ENCODE peak calls at places on chromosomes 7 and 10, in eight cellular contexts. One of them, this sample, is unnamed.

GRCh38 chr7:147483634-147484292 is 1106.8 kb upstream of the C7orf33 start:
- DNase-seq in brain microvascular endothelial cell: no peak
- DNase-seq in breast epithelium: no peak
- DNase-seq in CD4-positive, CD25-positive, alpha-beta regulatory T cell: no peak
- DNase-seq in right lobe of liver: no peak
- DNase-seq in fibroblast of lung: peak
- DNase-seq in lung: no peak
- DNase-seq in heart right ventricle: no peak
- DNase-seq in this sample: no peak

GRCh38 chr10:25388188-25388861 is 213.5 kb downstream of the GPR158 start:
- DNase-seq in brain microvascular endothelial cell: no peak
- DNase-seq in breast epithelium: no peak
- DNase-seq in CD4-positive, CD25-positive, alpha-beta regulatory T cell: no peak
- DNase-seq in right lobe of liver: no peak
- DNase-seq in fibroblast of lung: no peak
- DNase-seq in lung: no peak
- DNase-seq in heart right ventricle: no peak
- DNase-seq in this sample: no peak

GRCh38 chr10:94173594-94173993 is 179.9 kb downstream of the PLCE1 start:
- DNase-seq in brain microvascular endothelial cell: no peak
- DNase-seq in breast epithelium: no peak
- DNase-seq in CD4-positive, CD25-positive, alpha-beta regulatory T cell: no peak
- DNase-seq in right lobe of liver: no peak
- DNase-seq in fibroblast of lung: no peak
- DNase-seq in lung: no peak
- DNase-seq in heart right ventricle: no peak
- DNase-seq in this sample: no peak

GRCh38 chr10:28984431-28984830 is 304.4 kb upstream of the LYZL1 start:
- DNase-seq in brain microvascular endothelial cell: peak
- DNase-seq in breast epithelium: peak
- DNase-seq in CD4-positive, CD25-positive, alpha-beta regulatory T cell: no peak
- DNase-seq in right lobe of liver: peak
- DNase-seq in fibroblast of lung: peak
- DNase-seq in lung: peak
- DNase-seq in heart right ventricle: peak
- DNase-seq in this sample: no peak

GRCh38 chr10:31031205-31031665 is 430 bp downstream of the ZNF438 start:
- DNase-seq in brain microvascular endothelial cell: no peak
- DNase-seq in breast epithelium: no peak
- DNase-seq in CD4-positive, CD25-positive, alpha-beta regulatory T cell: no peak
- DNase-seq in right lobe of liver: no peak
- DNase-seq in fibroblast of lung: no peak
- DNase-seq in lung: no peak
- DNase-seq in heart right ventricle: no peak
- DNase-seq in this sample: no peak

GRCh38 chr10:73554729-73555128 is 36.4 kb downstream of the USP54 start:
- DNase-seq in brain microvascular endothelial cell: no peak
- DNase-seq in breast epithelium: no peak
- DNase-seq in CD4-positive, CD25-positive, alpha-beta regulatory T cell: no peak
- DNase-seq in right lobe of liver: no peak
- DNase-seq in fibroblast of lung: no peak
- DNase-seq in lung: no peak
- DNase-seq in heart right ventricle: no peak
- DNase-seq in this sample: no peak

GRCh38 chr7:112449353-112449752 is 907 bp upstream of the IFRD1 start:
- DNase-seq in brain microvascular endothelial cell: peak
- DNase-seq in breast epithelium: no peak
- DNase-seq in CD4-positive, CD25-positive, alpha-beta regulatory T cell: peak
- DNase-seq in right lobe of liver: no peak
- DNase-seq in fibroblast of lung: peak
- DNase-seq in lung: peak
- DNase-seq in heart right ventricle: no peak
- DNase-seq in this sample: peak

GRCh38 chr10:69360485-69361302 is 56.0 kb downstream of the TACR2 start:
- DNase-seq in brain microvascular endothelial cell: peak
- DNase-seq in breast epithelium: peak
- DNase-seq in CD4-positive, CD25-positive, alpha-beta regulatory T cell: no peak
- DNase-seq in right lobe of liver: no peak
- DNase-seq in fibroblast of lung: peak
- DNase-seq in lung: peak
- DNase-seq in heart right ventricle: peak
- DNase-seq in this sample: no peak

GRCh38 chr10:132464256-132465192 is 67.5 kb downstream of the PWWP2B start:
- DNase-seq in brain microvascular endothelial cell: no peak
- DNase-seq in breast epithelium: peak
- DNase-seq in CD4-positive, CD25-positive, alpha-beta regulatory T cell: no peak
- DNase-seq in right lobe of liver: peak
- DNase-seq in fibroblast of lung: no peak
- DNase-seq in lung: no peak
- DNase-seq in heart right ventricle: peak
- DNase-seq in this sample: peak

GRCh38 chr10:94102436-94102835 is 108.7 kb downstream of the PLCE1 start:
- DNase-seq in brain microvascular endothelial cell: no peak
- DNase-seq in breast epithelium: no peak
- DNase-seq in CD4-positive, CD25-positive, alpha-beta regulatory T cell: no peak
- DNase-seq in right lobe of liver: no peak
- DNase-seq in fibroblast of lung: no peak
- DNase-seq in lung: no peak
- DNase-seq in heart right ventricle: no peak
- DNase-seq in this sample: no peak

GRCh38 chr10:81848931-81849330 is 26.1 kb upstream of the NRG3 start:
- DNase-seq in brain microvascular endothelial cell: no peak
- DNase-seq in breast epithelium: no peak
- DNase-seq in CD4-positive, CD25-positive, alpha-beta regulatory T cell: no peak
- DNase-seq in right lobe of liver: no peak
- DNase-seq in fibroblast of lung: no peak
- DNase-seq in lung: no peak
- DNase-seq in heart right ventricle: no peak
- DNase-seq in this sample: no peak

GRCh38 chr10:36248314-36248981 is 606.4 kb upstream of the FZD8 start:
- DNase-seq in brain microvascular endothelial cell: no peak
- DNase-seq in breast epithelium: no peak
- DNase-seq in CD4-positive, CD25-positive, alpha-beta regulatory T cell: no peak
- DNase-seq in right lobe of liver: no peak
- DNase-seq in fibroblast of lung: no peak
- DNase-seq in lung: no peak
- DNase-seq in heart right ventricle: no peak
- DNase-seq in this sample: no peak

GRCh38 chr7:23246540-23246939 is at the start of gene GPNMB:
- DNase-seq in brain microvascular endothelial cell: peak
- DNase-seq in breast epithelium: peak
- DNase-seq in CD4-positive, CD25-positive, alpha-beta regulatory T cell: no peak
- DNase-seq in right lobe of liver: no peak
- DNase-seq in fibroblast of lung: peak
- DNase-seq in lung: no peak
- DNase-seq in heart right ventricle: no peak
- DNase-seq in this sample: no peak

GRCh38 chr7:91945476-91945875 is 4.8 kb downstream of the AKAP9 start:
- DNase-seq in brain microvascular endothelial cell: peak
- DNase-seq in breast epithelium: no peak
- DNase-seq in CD4-positive, CD25-positive, alpha-beta regulatory T cell: no peak
- DNase-seq in right lobe of liver: no peak
- DNase-seq in fibroblast of lung: peak
- DNase-seq in lung: no peak
- DNase-seq in heart right ventricle: no peak
- DNase-seq in this sample: no peak

GRCh38 chr7:91940171-91940570 is 491 bp upstream of the AKAP9 start:
- DNase-seq in brain microvascular endothelial cell: peak
- DNase-seq in breast epithelium: no peak
- DNase-seq in CD4-positive, CD25-positive, alpha-beta regulatory T cell: no peak
- DNase-seq in right lobe of liver: peak
- DNase-seq in fibroblast of lung: peak
- DNase-seq in lung: peak
- DNase-seq in heart right ventricle: no peak
- DNase-seq in this sample: no peak

GRCh38 chr7:91940572-91941341 is at the start of gene AKAP9:
- DNase-seq in brain microvascular endothelial cell: peak
- DNase-seq in breast epithelium: peak
- DNase-seq in CD4-positive, CD25-positive, alpha-beta regulatory T cell: peak
- DNase-seq in right lobe of liver: peak
- DNase-seq in fibroblast of lung: peak
- DNase-seq in lung: peak
- DNase-seq in heart right ventricle: peak
- DNase-seq in this sample: peak

GRCh38 chr7:91942312-91942711 is 1.6 kb downstream of the AKAP9 start:
- DNase-seq in brain microvascular endothelial cell: no peak
- DNase-seq in breast epithelium: no peak
- DNase-seq in CD4-positive, CD25-positive, alpha-beta regulatory T cell: no peak
- DNase-seq in right lobe of liver: no peak
- DNase-seq in fibroblast of lung: no peak
- DNase-seq in lung: no peak
- DNase-seq in heart right ventricle: no peak
- DNase-seq in this sample: no peak

GRCh38 chr7:91941450-91941849 is 788 bp downstream of the AKAP9 start:
- DNase-seq in brain microvascular endothelial cell: peak
- DNase-seq in breast epithelium: peak
- DNase-seq in CD4-positive, CD25-positive, alpha-beta regulatory T cell: peak
- DNase-seq in right lobe of liver: peak
- DNase-seq in fibroblast of lung: peak
- DNase-seq in lung: peak
- DNase-seq in heart right ventricle: peak
- DNase-seq in this sample: peak
- H3K27ac ChIP-seq in brain microvascular endothelial cell: peak
- H3K27ac ChIP-seq in breast epithelium: peak
- H3K27ac ChIP-seq in CD4-positive, CD25-positive, alpha-beta regulatory T cell: peak
- H3K27ac ChIP-seq in right lobe of liver: peak
- H3K27ac ChIP-seq in fibroblast of lung: peak
- H3K27ac ChIP-seq in lung: peak
- H3K27ac ChIP-seq in heart right ventricle: peak
- H3K27ac ChIP-seq in this sample: peak

GRCh38 chr10:102633848-102634247 is 10.4 kb upstream of the TRIM8 start:
- DNase-seq in brain microvascular endothelial cell: no peak
- DNase-seq in breast epithelium: no peak
- DNase-seq in CD4-positive, CD25-positive, alpha-beta regulatory T cell: no peak
- DNase-seq in right lobe of liver: no peak
- DNase-seq in fibroblast of lung: no peak
- DNase-seq in lung: no peak
- DNase-seq in heart right ventricle: no peak
- DNase-seq in this sample: no peak

GRCh38 chr10:102632394-102633062 is 11.8 kb upstream of the TRIM8 start:
- DNase-seq in brain microvascular endothelial cell: no peak
- DNase-seq in breast epithelium: no peak
- DNase-seq in CD4-positive, CD25-positive, alpha-beta regulatory T cell: no peak
- DNase-seq in right lobe of liver: no peak
- DNase-seq in fibroblast of lung: peak
- DNase-seq in lung: no peak
- DNase-seq in heart right ventricle: no peak
- DNase-seq in this sample: no peak

GRCh38 chr10:102633282-102633681 is 11.0 kb upstream of the TRIM8 start:
- DNase-seq in brain microvascular endothelial cell: peak
- DNase-seq in breast epithelium: no peak
- DNase-seq in CD4-positive, CD25-positive, alpha-beta regulatory T cell: no peak
- DNase-seq in right lobe of liver: no peak
- DNase-seq in fibroblast of lung: peak
- DNase-seq in lung: peak
- DNase-seq in heart right ventricle: no peak
- DNase-seq in this sample: no peak

GRCh38 chr10:102635377-102635776 is 8.9 kb upstream of the TRIM8 start:
- DNase-seq in brain microvascular endothelial cell: no peak
- DNase-seq in breast epithelium: no peak
- DNase-seq in CD4-positive, CD25-positive, alpha-beta regulatory T cell: no peak
- DNase-seq in right lobe of liver: no peak
- DNase-seq in fibroblast of lung: no peak
- DNase-seq in lung: no peak
- DNase-seq in heart right ventricle: no peak
- DNase-seq in this sample: no peak

DNA sequence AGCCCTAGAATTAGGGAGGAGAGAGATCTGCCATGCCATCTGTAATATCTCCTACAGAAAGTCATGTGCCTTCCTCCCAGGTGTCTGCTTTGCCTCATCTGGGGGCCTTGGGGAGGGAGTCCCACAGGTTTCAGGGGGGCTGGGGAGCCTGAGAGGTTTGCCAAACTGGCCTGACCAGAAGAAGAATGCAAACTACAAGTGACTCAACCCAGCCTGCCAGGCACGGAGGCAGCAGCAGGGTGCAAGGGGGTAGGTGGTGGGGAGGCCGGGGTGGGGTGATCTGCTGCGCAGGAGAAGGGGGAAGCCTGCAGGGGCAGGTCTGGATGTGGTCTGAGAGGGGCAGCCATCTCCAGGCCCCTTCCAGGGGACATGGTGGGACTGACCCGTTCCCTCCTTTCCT is 9.6 kb upstream of the TRIM8 start:
- DNase-seq in brain microvascular endothelial cell: no peak
- DNase-seq in breast epithelium: no peak
- DNase-seq in CD4-positive, CD25-positive, alpha-beta regulatory T cell: no peak
- DNase-seq in right lobe of liver: no peak
- DNase-seq in fibroblast of lung: no peak
- DNase-seq in lung: no peak
- DNase-seq in heart right ventricle: no peak
- DNase-seq in this sample: no peak
- H3K27ac ChIP-seq in brain microvascular endothelial cell: no peak
- H3K27ac ChIP-seq in breast epithelium: peak
- H3K27ac ChIP-seq in CD4-positive, CD25-positive, alpha-beta regulatory T cell: no peak
- H3K27ac ChIP-seq in right lobe of liver: no peak
- H3K27ac ChIP-seq in fibroblast of lung: no peak
- H3K27ac ChIP-seq in lung: no peak
- H3K27ac ChIP-seq in heart right ventricle: peak
- H3K27ac ChIP-seq in this sample: no peak

GRCh38 chr10:4354382-4354812 is 471.6 kb upstream of the AKR1E2 start:
- DNase-seq in brain microvascular endothelial cell: peak
- DNase-seq in breast epithelium: no peak
- DNase-seq in CD4-positive, CD25-positive, alpha-beta regulatory T cell: no peak
- DNase-seq in right lobe of liver: no peak
- DNase-seq in fibroblast of lung: peak
- DNase-seq in lung: no peak
- DNase-seq in heart right ventricle: no peak
- DNase-seq in this sample: no peak

GRCh38 chr10:4353964-4354363 is 472.0 kb upstream of the AKR1E2 start:
- DNase-seq in brain microvascular endothelial cell: peak
- DNase-seq in breast epithelium: no peak
- DNase-seq in CD4-positive, CD25-positive, alpha-beta regulatory T cell: no peak
- DNase-seq in right lobe of liver: no peak
- DNase-seq in fibroblast of lung: peak
- DNase-seq in lung: no peak
- DNase-seq in heart right ventricle: no peak
- DNase-seq in this sample: no peak

GRCh38 chr10:4352566-4352961 is 473.4 kb upstream of the AKR1E2 start:
- DNase-seq in brain microvascular endothelial cell: no peak
- DNase-seq in breast epithelium: no peak
- DNase-seq in CD4-positive, CD25-positive, alpha-beta regulatory T cell: no peak
- DNase-seq in right lobe of liver: no peak
- DNase-seq in fibroblast of lung: peak
- DNase-seq in lung: no peak
- DNase-seq in heart right ventricle: no peak
- DNase-seq in this sample: no peak

GRCh38 chr10:4351723-4352565 is 474.1 kb upstream of the AKR1E2 start:
- DNase-seq in brain microvascular endothelial cell: no peak
- DNase-seq in breast epithelium: no peak
- DNase-seq in CD4-positive, CD25-positive, alpha-beta regulatory T cell: no peak
- DNase-seq in right lobe of liver: no peak
- DNase-seq in fibroblast of lung: peak
- DNase-seq in lung: no peak
- DNase-seq in heart right ventricle: no peak
- DNase-seq in this sample: no peak

GRCh38 chr10:4353059-4353655 is 472.9 kb upstream of the AKR1E2 start:
- DNase-seq in brain microvascular endothelial cell: peak
- DNase-seq in breast epithelium: no peak
- DNase-seq in CD4-positive, CD25-positive, alpha-beta regulatory T cell: no peak
- DNase-seq in right lobe of liver: no peak
- DNase-seq in fibroblast of lung: peak
- DNase-seq in lung: no peak
- DNase-seq in heart right ventricle: no peak
- DNase-seq in this sample: no peak
- H3K27ac ChIP-seq in brain microvascular endothelial cell: peak
- H3K27ac ChIP-seq in breast epithelium: peak
- H3K27ac ChIP-seq in CD4-positive, CD25-positive, alpha-beta regulatory T cell: no peak
- H3K27ac ChIP-seq in right lobe of liver: no peak
- H3K27ac ChIP-seq in fibroblast of lung: no peak
- H3K27ac ChIP-seq in lung: no peak
- H3K27ac ChIP-seq in heart right ventricle: no peak
- H3K27ac ChIP-seq in this sample: no peak

GRCh38 chr10:128125416-128125943 is 743 bp downstream of the MKI67 start:
- DNase-seq in brain microvascular endothelial cell: no peak
- DNase-seq in breast epithelium: no peak
- DNase-seq in CD4-positive, CD25-positive, alpha-beta regulatory T cell: no peak
- DNase-seq in right lobe of liver: no peak
- DNase-seq in fibroblast of lung: peak
- DNase-seq in lung: no peak
- DNase-seq in heart right ventricle: no peak
- DNase-seq in this sample: no peak
- H3K27ac ChIP-seq in brain microvascular endothelial cell: no peak
- H3K27ac ChIP-seq in breast epithelium: no peak
- H3K27ac ChIP-seq in CD4-positive, CD25-positive, alpha-beta regulatory T cell: peak
- H3K27ac ChIP-seq in right lobe of liver: no peak
- H3K27ac ChIP-seq in fibroblast of lung: peak
- H3K27ac ChIP-seq in lung: no peak
- H3K27ac ChIP-seq in heart right ventricle: peak
- H3K27ac ChIP-seq in this sample: no peak

This sample was measured in caudate nucleus.